ENCODE peak calls at places on chromosomes 6 and 20, in ten cellular contexts. N is left ventricle myocardium inferior, Q is AG04450, D is pancreas, Y is breast epithelium, O is ovary, F is psoas muscle, M is heart right ventricle, B is K562, L is sigmoid colon. J is an unnamed sample. For H3K27me3, the result is how much of the 10 kb centered on the place peaks cover.

GRCh38 chr6:142763205-142763604 is 181.8 kb downstream of the HIVEP2 start:
- DNase-seq in D (no peak), Y (no peak), N (no peak), F (no peak), O (no peak), L (no peak), M (no peak), Q (no peak), B (no peak), J (no peak)

GRCh38 chr6:119148825-119149525 is 70.5 kb upstream of the FAM184A start:
- DNase-seq in L (no peak), B (no peak), N (no peak), Y (no peak), O (no peak), D (peak), M (no peak), F (no peak), Q (no peak), J (peak)

GRCh38 chr6:42564496-42564890 is 664 bp downstream of the UBR2 start:
- DNase-seq in M (no peak), Q (no peak), D (no peak), N (no peak), Y (no peak), O (no peak), F (no peak), L (no peak), B (no peak), J (no peak)

GRCh38 chr6:129007819-129008218 is 124.9 kb downstream of the LAMA2 start:
- DNase-seq in N (no peak), L (no peak), O (no peak), F (no peak), Q (no peak), D (no peak), Y (no peak), B (no peak), M (no peak), J (no peak)

GRCh38 chr6:161161889-161162624 is 111.8 kb downstream of the AGPAT4 start:
- DNase-seq in L (peak), Y (no peak), M (no peak), B (no peak), O (no peak), Q (no peak), N (no peak), F (no peak), D (no peak), J (peak)

GRCh38 chr6:7773322-7773721 is 47.4 kb downstream of the BMP6 start:
- DNase-seq in Q (no peak), B (no peak), F (no peak), N (no peak), L (no peak), Y (no peak), O (no peak), D (no peak), M (no peak), J (no peak)

GRCh38 chr20:21182832-21183563 is 57.1 kb downstream of the KIZ start:
- DNase-seq in N (no peak), Y (no peak), D (no peak), L (peak), O (peak), M (no peak), Q (peak), B (no peak), F (no peak), J (no peak)

GRCh38 chr6:142935553-142936517 is 9.1 kb downstream of the HIVEP2 start:
- DNase-seq in F (no peak), Y (no peak), M (no peak), D (no peak), B (no peak), N (no peak), Q (no peak), O (no peak), L (no peak), J (no peak)

GRCh38 chr20:49278817-49279676 is 1.2 kb upstream of the ZNFX1 start:
- DNase-seq in M (no peak), Y (no peak), Q (no peak), L (no peak), B (peak), F (no peak), O (peak), N (no peak), D (peak), J (peak)

GRCh38 chr20:24765316-24766142 is 183.5 kb upstream of the CST7 start:
- DNase-seq in Q (no peak), B (no peak), D (no peak), L (no peak), F (no peak), Y (peak), M (no peak), O (no peak), N (no peak), J (no peak)

GRCh38 chr6:136524936-136525413 is 25.2 kb downstream of the MAP7 start:
- DNase-seq in F (no peak), M (no peak), Q (no peak), O (no peak), D (no peak), Y (no peak), L (no peak), N (no peak), B (no peak), J (no peak)

GRCh38 chr20:10536531-10536930 is 101.4 kb downstream of the SLX4IP start:
- DNase-seq in F (no peak), D (peak), O (no peak), M (no peak), B (no peak), L (no peak), N (no peak), Q (no peak), Y (peak), J (peak)

GRCh38 chr20:8152183-8152582 is 20.1 kb downstream of the PLCB1 start:
- DNase-seq in B (no peak), F (no peak), D (no peak), L (no peak), Q (no peak), M (peak), Y (no peak), O (no peak), N (no peak), J (peak)

GRCh38 chr6:4299476-4299875 is 164.1 kb upstream of the ECI2 start:
- DNase-seq in M (no peak), L (no peak), N (no peak), F (no peak), O (no peak), D (no peak), Y (no peak), Q (no peak), B (no peak), J (no peak)

GRCh38 chr6:162541019-162541601 is 186.5 kb downstream of the PRKN start:
- DNase-seq in Q (no peak), D (no peak), N (no peak), Y (no peak), L (no peak), F (no peak), M (no peak), O (no peak), B (no peak), J (no peak)

GRCh38 chr20:2468581-2469407 is 1.8 kb downstream of the SNRPB start:
- DNase-seq in M (no peak), O (no peak), L (no peak), D (no peak), F (no peak), Q (no peak), B (no peak), Y (no peak), N (no peak), J (no peak)

GRCh38 chr20:1309439-1309847 is 19.5 kb downstream of the SDCBP2 start:
- DNase-seq in B (no peak), Q (no peak), Y (no peak), N (no peak), O (no peak), L (no peak), D (no peak), M (no peak), F (no peak), J (no peak)

GRCh38 chr6:136551103-136551502 is 881 bp upstream of the MAP7 start:
- DNase-seq in O (no peak), L (no peak), M (no peak), Y (no peak), F (no peak), B (no peak), N (no peak), Q (no peak), D (no peak), J (peak)

GRCh38 chr20:62352402-62353288 is 14.5 kb downstream of the LAMA5 start:
- DNase-seq in Q (no peak), L (peak), F (peak), Y (peak), N (peak), M (peak), D (no peak), B (no peak), O (peak), J (no peak)

GRCh38 chr6:118326712-118327111 is 221.4 kb upstream of the PLN start:
- DNase-seq in O (no peak), B (no peak), M (no peak), F (no peak), Q (no peak), L (no peak), N (no peak), D (no peak), Y (no peak), J (no peak)

GRCh38 chr20:61803903-61804804 is 261.5 kb downstream of the TAF4 start:
- DNase-seq in Q (no peak), B (no peak), Y (no peak), O (no peak), L (no peak), N (peak), D (no peak), F (peak), M (no peak), J (peak)

GRCh38 chr20:51411867-51412266 is 130.7 kb downstream of the NFATC2 start:
- DNase-seq in N (no peak), B (no peak), L (no peak), M (no peak), F (no peak), Y (no peak), Q (no peak), O (no peak), D (no peak), J (no peak)

GRCh38 chr20:9276964-9277363 is 208.1 kb downstream of the PLCB4 start:
- DNase-seq in M (no peak), N (no peak), F (no peak), Q (no peak), L (no peak), Y (no peak), D (no peak), B (no peak), O (no peak), J (no peak)

GRCh38 chr6:40956871-40957270 is 82.2 kb downstream of the UNC5CL start:
- DNase-seq in M (no peak), D (no peak), O (no peak), N (no peak), Y (no peak), F (no peak), B (no peak), L (no peak), Q (no peak), J (no peak)

GRCh38 chr6:5468586-5468985 is 207.3 kb downstream of the FARS2 start:
- DNase-seq in N (no peak), D (no peak), O (no peak), Y (no peak), F (no peak), B (no peak), L (no peak), M (no peak), Q (no peak), J (no peak)

DNA sequence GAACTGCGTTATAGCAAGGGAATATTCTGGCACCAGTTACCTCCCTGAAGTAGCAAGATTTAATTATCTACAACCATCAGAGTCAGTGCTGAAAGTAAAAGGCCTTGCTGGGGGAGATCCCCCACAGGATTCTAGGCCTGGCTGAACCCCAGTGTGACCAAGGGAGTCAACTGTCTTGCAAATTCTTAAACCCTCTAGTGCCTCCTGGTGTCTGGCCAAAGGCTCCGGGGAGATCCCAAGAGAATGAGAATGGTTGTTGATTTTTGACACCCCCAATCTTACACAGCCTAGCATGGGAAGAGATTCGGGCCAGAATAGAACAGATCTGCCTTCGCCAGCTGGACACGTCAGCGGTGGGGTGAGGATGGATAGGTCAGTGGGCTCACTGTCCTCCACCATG is 179.4 kb downstream of the ERMARD start:
- DNase-seq in Y (no peak), L (no peak), N (no peak), O (no peak), B (no peak), F (no peak), M (no peak), Q (no peak), D (no peak), J (no peak)
- TF ChIP-seq CTCF in Y (no peak), L (no peak), N (peak), O (no peak), B (peak), F (no peak), M (no peak), Q (no peak), D (no peak), J (no peak)

GRCh38 chr6:9409126-9409525 is 973.8 kb upstream of the SLC35B3 start:
- DNase-seq in N (no peak), F (no peak), Q (no peak), M (no peak), Y (no peak), B (no peak), L (no peak), D (no peak), O (no peak), J (no peak)

GRCh38 chr6:9405825-9406224 is 970.5 kb upstream of the SLC35B3 start:
- DNase-seq in B (no peak), L (no peak), Q (no peak), Y (no peak), O (no peak), N (no peak), F (no peak), M (no peak), D (no peak), J (no peak)

GRCh38 chr6:9405369-9405768 is 970.0 kb upstream of the SLC35B3 start:
- DNase-seq in M (no peak), L (no peak), O (no peak), Y (no peak), D (no peak), F (no peak), N (no peak), B (no peak), Q (peak), J (no peak)

GRCh38 chr6:9404351-9405146 is 969.2 kb upstream of the SLC35B3 start:
- DNase-seq in B (no peak), M (no peak), N (no peak), L (no peak), D (no peak), Y (no peak), Q (no peak), F (no peak), O (no peak), J (no peak)

GRCh38 chr6:9408718-9409117 is 973.4 kb upstream of the SLC35B3 start:
- DNase-seq in N (no peak), M (no peak), O (no peak), Q (no peak), F (no peak), D (no peak), B (no peak), L (no peak), Y (no peak), J (no peak)
- H3K27ac ChIP-seq in N (no peak), M (no peak), O (no peak), Q (no peak), F (no peak), D (no peak), B (no peak), L (no peak), Y (no peak), J (no peak)

GRCh38 chr6:33052627-33053026 is 20.8 kb downstream of the HLA-DPA1 start:
- DNase-seq in Q (no peak), N (no peak), Y (no peak), F (no peak), D (no peak), B (no peak), M (no peak), O (no peak), L (no peak), J (no peak)

GRCh38 chr6:33050013-33050800 is 23.2 kb downstream of the HLA-DPA1 start:
- DNase-seq in B (no peak), O (no peak), Q (no peak), D (no peak), L (no peak), Y (no peak), M (no peak), N (no peak), F (no peak), J (no peak)

GRCh38 chr6:33049323-33049722 is 24.1 kb downstream of the HLA-DPA1 start:
- DNase-seq in D (no peak), Y (no peak), L (no peak), Q (no peak), B (no peak), F (no peak), M (no peak), O (no peak), N (no peak), J (no peak)

GRCh38 chr6:33057222-33058150 is 16.0 kb downstream of the HLA-DPA1 start:
- DNase-seq in N (no peak), D (no peak), L (no peak), Y (no peak), Q (no peak), M (no peak), B (no peak), F (no peak), O (no peak), J (no peak)

GRCh38 chr6:33053230-33053629 is 20.2 kb downstream of the HLA-DPA1 start:
- DNase-seq in F (no peak), Y (no peak), M (no peak), N (no peak), B (no peak), D (no peak), Q (no peak), L (no peak), O (no peak), J (peak)
- H3K27me3 ChIP-seq in F (under half), Y (under half), M (under half), N (under half), B (under half), D (under half), Q (under half), L (under half), O (under half), J (under half)

GRCh38 chr6:84486526-84486925 is 259.1 kb upstream of the CEP162 start:
- DNase-seq in Q (no peak), L (no peak), F (no peak), B (no peak), M (no peak), O (no peak), Y (no peak), D (no peak), N (no peak), J (no peak)
- TF ChIP-seq CTCF in Q (no peak), L (no peak), F (no peak), B (no peak), M (no peak), O (no peak), Y (no peak), D (no peak), N (no peak), J (no peak)

GRCh38 chr20:57469418-57470211 is 55.3 kb downstream of the CTCFL start:
- DNase-seq in O (no peak), M (peak), F (no peak), Y (no peak), D (no peak), N (peak), Q (no peak), B (no peak), L (peak), J (peak)
- H3K27ac ChIP-seq in O (no peak), M (peak), F (peak), Y (no peak), D (no peak), N (peak), Q (no peak), B (no peak), L (peak), J (peak)

DNA sequence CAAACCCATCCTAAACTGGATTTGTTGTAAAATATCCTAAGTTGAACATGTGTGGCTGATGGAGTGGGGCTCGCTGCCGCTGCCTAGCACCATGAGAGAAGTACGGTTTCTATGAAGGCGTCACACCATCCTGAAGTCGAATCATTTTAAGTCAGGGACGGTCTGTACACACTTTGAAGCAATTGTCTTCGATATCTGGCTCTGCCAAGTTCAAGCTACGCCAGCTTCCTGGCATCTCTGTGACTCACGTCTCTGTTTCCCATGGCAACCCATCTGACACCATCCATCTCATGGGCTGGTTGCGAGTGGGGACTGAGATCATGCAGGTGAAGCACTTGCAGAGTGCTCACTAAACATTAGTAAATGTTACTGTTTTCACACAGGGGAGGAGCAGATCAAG is 252.5 kb downstream of the MYLK4 start:
- DNase-seq in O (no peak), Y (no peak), D (no peak), B (no peak), N (no peak), F (no peak), Q (no peak), M (no peak), L (no peak), J (no peak)
- H3K27me3 ChIP-seq in O (under half), Y (under half), D (under half), B (under half), N (under half), F (under half), Q (under half), M (under half), L (under half), J (under half)

GRCh38 chr6:122995930-122996796 is at the start of gene CLVS2:
- DNase-seq in Y (no peak), L (peak), N (no peak), Q (no peak), M (no peak), B (no peak), O (no peak), D (no peak), F (peak), J (peak)

GRCh38 chr6:122994256-122994655 is 1.8 kb upstream of the CLVS2 start:
- DNase-seq in M (no peak), Q (no peak), D (no peak), O (no peak), L (no peak), B (no peak), F (no peak), Y (no peak), N (no peak), J (no peak)

GRCh38 chr6:122998403-122998965 is 2.4 kb downstream of the CLVS2 start:
- DNase-seq in Y (no peak), M (no peak), O (no peak), B (no peak), L (no peak), Q (no peak), N (no peak), D (no peak), F (no peak), J (no peak)

GRCh38 chr6:122997541-122998150 is 1.6 kb downstream of the CLVS2 start:
- DNase-seq in Q (no peak), N (no peak), B (no peak), L (no peak), M (no peak), Y (no peak), F (no peak), D (no peak), O (no peak), J (no peak)

DNA sequence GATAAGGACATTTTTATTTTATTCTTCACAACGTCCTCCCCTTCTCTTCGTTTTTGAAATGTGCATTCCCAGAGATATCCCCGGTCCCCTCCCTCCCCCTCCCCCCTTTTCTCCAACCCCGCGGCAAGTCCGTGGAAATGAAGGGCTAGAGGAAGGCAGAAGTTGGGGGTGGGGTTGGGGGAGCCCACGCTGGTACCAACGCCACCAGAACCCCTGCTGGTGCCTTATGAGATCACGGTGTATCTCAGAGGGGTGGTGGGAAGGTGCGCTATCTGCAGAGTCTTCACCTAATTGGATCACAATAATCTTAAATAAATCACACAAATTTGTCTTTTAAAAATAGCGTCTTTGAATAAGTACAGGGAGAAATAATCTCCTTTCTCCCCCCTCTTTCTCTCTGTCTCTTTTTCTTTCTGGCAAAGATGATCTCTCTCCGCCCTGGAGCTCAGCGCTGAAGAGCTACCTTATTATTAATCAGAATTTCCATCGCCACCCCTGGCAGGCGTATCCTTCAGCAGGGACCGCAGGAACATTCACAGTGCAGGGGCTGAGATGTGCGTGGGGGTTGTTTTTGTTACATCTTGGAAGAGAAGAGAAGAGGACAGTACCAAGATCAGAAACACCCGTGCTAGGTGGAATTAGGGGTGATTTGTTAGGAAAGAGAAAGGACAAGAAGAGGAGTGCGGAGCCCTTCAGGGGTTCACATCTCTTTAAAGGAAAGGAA is 924 bp downstream of the CLVS2 start:
- DNase-seq in D (no peak), B (no peak), Q (no peak), L (no peak), N (no peak), O (no peak), Y (no peak), M (no peak), F (no peak), J (no peak)
- TF ChIP-seq CTCF in D (no peak), B (no peak), Q (no peak), L (no peak), N (no peak), O (no peak), Y (no peak), M (no peak), F (no peak), J (no peak)